ENCODE peak calls at places on chromosomes 5 and 9, in four cellular contexts. F, E, G and L are unnamed samples.
A peak's percentile ranks its signal among the peaks of the same experiment; 100 is the strongest.

GRCh38 chr9:96242829-96243228 is 59.1 kb downstream of the HSD17B3 start:
- DNase-seq in F (no peak), G (no peak), E (no peak), L (no peak)

GRCh38 chr9:96085536-96086143 is 210.1 kb downstream of the ERCC6L2 start:
- DNase-seq in F (no peak), G (no peak), E (no peak), L (no peak)

GRCh38 chr5:180138214-180138975 is 66.8 kb upstream of the RNF130 start:
- DNase-seq in G (no peak), E (no peak), F (no peak), L (no peak)

GRCh38 chr9:136597141-136597885 is 51.5 kb upstream of the NOTCH1 start:
- DNase-seq in E (no peak), G (no peak), F (no peak), L (no peak)

GRCh38 chr5:126978258-126978657 is 52.1 kb downstream of the MARCHF3 start:
- DNase-seq in F (no peak), G (no peak), E (no peak), L (no peak)

GRCh38 chr9:4796988-4797956 is 4.5 kb downstream of the RCL1 start:
- DNase-seq in E (no peak), F (peak; percentile 32), G (peak; percentile 62), L (no peak)

GRCh38 chr9:22157831-22158230 is 148.7 kb upstream of the CDKN2B start:
- DNase-seq in E (no peak), F (no peak), G (no peak), L (no peak)

GRCh38 chr9:76897804-76898525 is 7.9 kb downstream of the PRUNE2 start:
- DNase-seq in E (no peak), G (no peak), F (no peak), L (no peak)

DNA sequence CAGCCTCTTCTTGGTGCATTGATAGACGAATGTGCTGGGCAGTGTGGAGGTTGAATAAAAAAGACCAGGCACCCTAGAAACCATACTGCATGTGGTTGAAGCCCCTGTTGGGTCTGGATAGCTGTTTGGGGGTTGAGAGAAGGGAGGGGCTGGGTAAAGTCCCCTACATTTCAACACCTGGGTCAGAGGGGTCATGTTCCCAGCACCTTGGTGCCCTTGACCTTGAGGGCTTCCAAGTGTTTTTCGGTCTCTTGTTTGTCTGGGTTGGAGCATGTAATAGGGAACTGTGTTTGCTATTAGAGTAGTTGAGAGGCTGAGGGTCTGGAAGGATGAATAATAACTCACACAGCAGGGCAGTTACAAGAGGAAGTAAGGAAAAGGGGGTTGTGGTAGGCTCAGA is 155.0 kb upstream of the SPRY4 start:
- DNase-seq in F (no peak), G (no peak), E (no peak), L (no peak)
- H3K4me3 ChIP-seq in F (no peak overlapping the region), G (no peak overlapping the region), E (no peak overlapping the region), L (no peak overlapping the region)

GRCh38 chr9:130034570-130034969 is 8.4 kb downstream of the FNBP1 start:
- DNase-seq in E (no peak), F (peak; percentile 82), G (peak; percentile 72), L (no peak)

GRCh38 chr9:130030821-130031481 is 12.0 kb downstream of the FNBP1 start:
- DNase-seq in E (no peak), F (no peak), G (no peak), L (peak; percentile 36)

GRCh38 chr9:130039504-130040147 is 3.4 kb downstream of the FNBP1 start:
- DNase-seq in E (peak; percentile 55), F (peak; percentile 18), G (no peak), L (peak; percentile 67)

GRCh38 chr9:130040901-130041647 is 1.9 kb downstream of the FNBP1 start:
- DNase-seq in E (no peak), G (no peak), F (no peak), L (no peak)

DNA sequence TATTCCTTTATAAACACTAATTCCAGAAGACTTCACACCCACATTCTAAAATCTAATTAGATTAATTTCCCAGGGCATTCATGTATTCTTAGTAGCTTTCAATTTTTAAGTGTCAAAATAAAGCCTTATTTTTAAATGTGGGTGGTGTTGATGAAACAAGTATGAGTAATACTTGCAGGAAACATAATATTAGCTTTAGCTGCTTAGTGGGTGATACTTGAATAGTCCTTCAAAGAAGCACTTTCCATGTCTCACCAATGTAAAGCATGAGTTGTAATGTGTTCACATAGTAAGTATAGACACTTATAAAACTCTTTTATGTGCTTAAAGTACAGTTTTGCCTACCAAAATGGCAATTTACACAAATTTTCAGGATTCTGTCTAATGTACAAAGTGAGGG is 6.9 kb downstream of the FNBP1 start:
- DNase-seq in F (peak; percentile 68), G (peak; percentile 44), E (no peak), L (no peak)
- H3K4me3 ChIP-seq in F (no peak overlapping the region), G (no peak overlapping the region), E (peak overlapping the region; percentile 64), L (no peak overlapping the region)

GRCh38 chr9:124661184-124661755 is 109.8 kb downstream of the NR6A1 start:
- DNase-seq in G (no peak), E (no peak), F (peak; percentile 40), L (no peak)
- H3K4me3 ChIP-seq in G (no peak overlapping the region), E (no peak overlapping the region), F (no peak overlapping the region), L (no peak overlapping the region)

GRCh38 chr5:60410427-60410826 is 289.5 kb downstream of the DEPDC1B start:
- DNase-seq in G (no peak), F (peak; percentile 7), E (no peak), L (no peak)
- H3K4me3 ChIP-seq in G (no peak overlapping the region), F (no peak overlapping the region), E (no peak overlapping the region), L (no peak overlapping the region)

GRCh38 chr9:87475463-87475862 is 22.2 kb upstream of the DAPK1 start:
- DNase-seq in F (no peak), G (no peak), E (no peak), L (no peak)
- H3K4me3 ChIP-seq in F (no peak overlapping the region), G (no peak overlapping the region), E (no peak overlapping the region), L (no peak overlapping the region)

DNA sequence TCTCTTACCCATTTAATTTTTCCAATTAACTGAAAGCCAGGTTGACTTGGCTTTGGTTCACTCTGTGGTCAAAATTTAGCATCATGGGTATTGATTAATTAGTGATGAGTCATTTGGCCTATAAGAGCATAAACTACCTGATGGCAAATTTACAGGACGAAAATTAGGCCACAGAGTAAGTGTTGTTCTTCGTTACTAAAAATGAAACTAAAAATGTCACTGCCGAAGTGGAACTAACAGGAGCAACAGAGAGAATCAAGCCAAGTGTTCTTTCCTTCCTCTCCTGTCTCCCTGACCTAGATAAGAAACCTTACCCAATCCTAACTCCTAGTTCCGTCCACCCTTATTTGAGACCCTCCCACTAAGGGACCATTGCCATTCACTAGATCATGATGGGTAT is 176.9 kb downstream of the RAB3C start:
- DNase-seq in E (peak; percentile 9), F (no peak), G (peak; percentile 17), L (no peak)
- H3K4me3 ChIP-seq in E (peak overlapping the region; percentile 84), F (no peak overlapping the region), G (peak overlapping the region; percentile 37), L (no peak overlapping the region)

DNA sequence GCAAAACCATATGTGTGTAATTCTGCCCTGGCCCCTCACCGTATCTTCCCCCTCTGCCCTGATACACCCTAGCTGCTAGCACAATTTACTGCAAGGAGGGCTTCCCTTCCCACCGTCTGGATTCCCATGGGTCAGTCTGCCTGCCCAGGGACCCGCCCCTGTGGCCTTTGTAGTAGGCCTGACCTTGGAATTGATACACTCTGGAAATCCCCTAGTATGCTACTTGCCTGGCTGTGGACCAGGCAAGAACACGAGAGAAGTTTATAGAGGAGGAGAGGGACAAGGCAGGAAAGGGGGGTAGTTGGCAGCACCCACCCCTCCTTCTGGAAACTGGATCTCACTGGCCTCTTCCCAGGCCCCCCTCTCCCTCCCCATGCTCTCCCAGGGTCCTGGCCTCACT is 115.8 kb upstream of the CCL21 start:
- DNase-seq in E (no peak), G (peak; percentile 1), F (no peak), L (no peak)
- H3K4me3 ChIP-seq in E (no peak overlapping the region), G (no peak overlapping the region), F (no peak overlapping the region), L (no peak overlapping the region)

GRCh38 chr5:134146651-134147544 is 29.9 kb downstream of the SKP1 start:
- DNase-seq in E (no peak), F (no peak), G (no peak), L (no peak)

GRCh38 chr5:134145061-134145757 is 30.7 kb downstream of the TCF7 start:
- DNase-seq in E (no peak), F (no peak), G (no peak), L (no peak)

GRCh38 chr5:134143964-134144941 is 29.8 kb downstream of the TCF7 start:
- DNase-seq in E (no peak), G (no peak), F (no peak), L (no peak)

GRCh38 chr5:134148316-134148715 is 28.4 kb downstream of the SKP1 start:
- DNase-seq in G (no peak), F (no peak), E (no peak), L (no peak)

GRCh38 chr5:134145779-134146581 is 30.8 kb downstream of the SKP1 start:
- DNase-seq in E (peak; percentile 78), G (peak; percentile 76), F (peak; percentile 51), L (peak; percentile 75)
- H3K4me3 ChIP-seq in E (no peak overlapping the region), G (no peak overlapping the region), F (no peak overlapping the region), L (no peak overlapping the region)

GRCh38 chr9:706073-706472 is 135.4 kb upstream of the DMRT1 start:
- DNase-seq in F (no peak), G (no peak), E (no peak), L (no peak)
- H3K4me3 ChIP-seq in F (no peak overlapping the region), G (peak overlapping the region; percentile 56), E (peak overlapping the region; percentile 84), L (no peak overlapping the region)

GRCh38 chr5:123176224-123176937 is 87.3 kb downstream of the PRDM6 start:
- DNase-seq in G (peak; percentile 21), F (peak; percentile 52), E (no peak), L (no peak)

GRCh38 chr5:123170816-123171345 is 81.8 kb downstream of the PRDM6 start:
- DNase-seq in F (no peak), G (no peak), E (no peak), L (no peak)

GRCh38 chr5:123178693-123179092 is 89.7 kb downstream of the PRDM6 start:
- DNase-seq in F (no peak), G (no peak), E (no peak), L (no peak)

GRCh38 chr5:123176938-123177275 is 87.9 kb downstream of the PRDM6 start:
- DNase-seq in E (no peak), G (no peak), F (no peak), L (no peak)

DNA sequence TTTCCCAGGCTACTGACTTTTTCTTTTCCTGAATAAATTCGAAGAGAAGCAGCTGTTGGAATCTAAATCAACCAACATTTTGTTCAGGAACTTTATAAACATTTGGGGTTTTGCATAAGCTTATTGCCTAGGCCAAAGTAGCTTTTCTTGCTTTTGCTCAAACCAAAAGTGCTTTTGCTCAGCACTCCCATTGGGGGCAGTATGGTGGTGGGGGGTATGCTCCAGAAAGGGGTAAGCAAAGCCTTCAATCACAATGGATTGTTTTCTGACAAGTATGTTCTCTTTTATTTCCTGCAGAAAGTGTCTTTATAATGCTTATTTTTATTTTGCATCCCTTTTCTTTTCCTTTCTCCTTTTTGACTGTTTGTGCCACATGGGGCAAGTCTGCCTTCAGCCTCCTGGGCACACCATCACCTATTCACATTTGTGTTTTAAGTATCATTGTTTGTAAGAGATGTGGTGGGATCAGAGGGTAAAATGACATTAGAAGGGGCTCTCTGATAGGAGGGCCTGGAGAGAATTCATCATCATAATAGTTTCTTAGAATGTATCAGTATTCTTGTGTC is 86.0 kb downstream of the PRDM6 start:
- DNase-seq in E (no peak), G (no peak), F (no peak), L (no peak)
- H3K4me3 ChIP-seq in E (no peak overlapping the region), G (no peak overlapping the region), F (no peak overlapping the region), L (no peak overlapping the region)